ENCODE peak calls at places on chromosomes 2 and 18, in six cellular contexts. G, T, O, R, C and S are unnamed samples.

GRCh38 chr2:86284401-86284841 is 53.0 kb downstream of the REEP1 start:
- DNase-seq in R (no peak), T (no peak), G (peak), O (no peak), C (no peak), S (no peak)

GRCh38 chr18:10009321-10010144 is 95.7 kb downstream of the VAPA start:
- DNase-seq in T (no peak), C (no peak), O (no peak), R (no peak), G (no peak), S (no peak)

GRCh38 chr2:230777681-230778080 is 65.0 kb downstream of the CAB39 start:
- DNase-seq in O (no peak), C (no peak), G (no peak), T (no peak), R (no peak), S (peak)

GRCh38 chr18:39795350-39795749 is 2159.7 kb upstream of the PIK3C3 start:
- DNase-seq in T (no peak), O (no peak), G (no peak), C (no peak), R (no peak), S (no peak)

GRCh38 chr2:86044614-86045013 is 61.1 kb downstream of the POLR1A start:
- DNase-seq in C (no peak), R (peak), O (no peak), G (no peak), T (no peak), S (no peak)

GRCh38 chr2:27494284-27494943 is 586 bp downstream of the FNDC4 start:
- DNase-seq in C (peak), R (peak), G (peak), T (no peak), O (no peak), S (no peak)

GRCh38 chr2:73036779-73037165 is 34.7 kb downstream of the SFXN5 start:
- DNase-seq in O (no peak), C (no peak), G (no peak), T (no peak), R (no peak), S (no peak)

GRCh38 chr2:69685321-69686048 is 41.9 kb upstream of the AAK1 start:
- DNase-seq in R (no peak), C (peak), G (no peak), T (peak), O (no peak), S (no peak)

GRCh38 chr2:72924353-72925240 is 7.3 kb downstream of the EMX1 start:
- DNase-seq in R (no peak), O (no peak), T (no peak), G (no peak), C (no peak), S (no peak)

GRCh38 chr18:80183273-80184050 is 63.9 kb downstream of the PARD6G start:
- DNase-seq in G (no peak), R (no peak), C (no peak), T (no peak), O (no peak), S (no peak)

GRCh38 chr18:23355206-23355605 is 97.9 kb upstream of the RIOK3 start:
- DNase-seq in O (no peak), C (no peak), R (no peak), T (no peak), G (no peak), S (no peak)

GRCh38 chr2:212421571-212422334 is 116.8 kb downstream of the ERBB4 start:
- DNase-seq in C (peak), R (no peak), O (no peak), T (no peak), G (no peak), S (no peak)

GRCh38 chr2:55899881-55900280 is 23.7 kb downstream of the EFEMP1 start:
- DNase-seq in G (no peak), C (peak), R (no peak), T (no peak), O (no peak), S (no peak)

GRCh38 chr2:225334524-225334923 is 65.0 kb upstream of the NYAP2 start:
- DNase-seq in T (no peak), C (no peak), R (no peak), O (no peak), G (no peak), S (no peak)

GRCh38 chr2:56455642-56456041 is 271.9 kb downstream of the CCDC85A start:
- DNase-seq in G (no peak), C (no peak), T (no peak), R (no peak), O (no peak), S (no peak)

GRCh38 chr18:77935342-77935741 is 685.7 kb downstream of the GALR1 start:
- DNase-seq in C (no peak), O (no peak), G (no peak), T (no peak), R (no peak), S (no peak)

GRCh38 chr2:197939787-197940186 is 135.4 kb downstream of the PLCL1 start:
- DNase-seq in T (no peak), R (no peak), C (no peak), G (no peak), O (no peak), S (no peak)

GRCh38 chr18:45642238-45642637 is 27.0 kb downstream of the SLC14A2 start:
- DNase-seq in G (no peak), T (no peak), C (peak), R (no peak), O (no peak), S (no peak)

GRCh38 chr2:241064008-241064801 is 37.9 kb downstream of the MTERF4 start:
- DNase-seq in O (peak), T (peak), R (peak), G (no peak), C (peak), S (no peak)

GRCh38 chr2:71148506-71149063 is 18.2 kb downstream of the MPHOSPH10 start:
- DNase-seq in R (no peak), T (no peak), G (no peak), O (no peak), C (no peak), S (no peak)

GRCh38 chr18:10381951-10382350 is 72.5 kb upstream of the APCDD1 start:
- DNase-seq in R (no peak), O (no peak), T (no peak), C (peak), G (no peak), S (no peak)

GRCh38 chr2:230225486-230225885 is at the start of gene SP140:
- DNase-seq in R (peak), O (peak), T (no peak), G (peak), C (no peak), S (no peak)

GRCh38 chr18:6022089-6022444 is 126.7 kb upstream of the TMEM200C start:
- DNase-seq in R (no peak), O (no peak), G (no peak), T (no peak), C (no peak), S (no peak)

GRCh38 chr18:21146016-21146415 is 34.4 kb upstream of the ROCK1 start:
- DNase-seq in O (no peak), C (peak), T (no peak), R (no peak), G (no peak), S (no peak)

GRCh38 chr2:178315488-178315948 is 121.2 kb downstream of the OSBPL6 start:
- DNase-seq in C (no peak), T (no peak), G (no peak), O (no peak), R (no peak), S (no peak)

GRCh38 chr2:96409543-96410184 is 74.1 kb downstream of the NCAPH start:
- DNase-seq in O (no peak), R (no peak), C (no peak), G (peak), T (peak), S (no peak)

GRCh38 chr2:188974184-188974583 is at the start of gene COL3A1:
- DNase-seq in R (no peak), O (no peak), T (no peak), G (peak), C (peak), S (no peak)

GRCh38 chr2:201484805-201485204 is 33.3 kb downstream of the STRADB start:
- DNase-seq in O (no peak), G (no peak), C (peak), R (no peak), T (no peak), S (no peak)

GRCh38 chr18:4403836-4404235 is 51.3 kb downstream of the DLGAP1 start:
- DNase-seq in G (no peak), T (no peak), C (no peak), R (no peak), O (no peak), S (no peak)

GRCh38 chr18:24273596-24273995 is 124.0 kb downstream of the OSBPL1A start:
- DNase-seq in G (no peak), R (no peak), O (no peak), T (no peak), C (peak), S (no peak)

GRCh38 chr18:7394041-7394440 is 163.2 kb downstream of the LRRC30 start:
- DNase-seq in R (no peak), G (no peak), O (no peak), C (no peak), T (no peak), S (no peak)

GRCh38 chr2:80329491-80329890 is 24.9 kb upstream of the LRRTM1 start:
- DNase-seq in O (no peak), G (no peak), T (no peak), C (no peak), R (no peak), S (no peak)

GRCh38 chr18:10094154-10094553 is 180.3 kb downstream of the VAPA start:
- DNase-seq in R (no peak), G (no peak), T (no peak), O (no peak), C (peak), S (no peak)

GRCh38 chr18:49697757-49698595 is 115.4 kb downstream of the ACAA2 start:
- DNase-seq in R (no peak), C (peak), G (no peak), O (peak), T (no peak), S (no peak)

GRCh38 chr2:10190255-10190654 is 67.7 kb downstream of the RRM2 start:
- DNase-seq in R (no peak), T (no peak), C (no peak), G (no peak), O (no peak), S (no peak)

GRCh38 chr2:10186868-10187535 is 64.5 kb downstream of the RRM2 start:
- DNase-seq in O (no peak), T (no peak), C (no peak), G (no peak), R (no peak), S (no peak)

GRCh38 chr2:10188729-10189305 is 66.3 kb downstream of the RRM2 start:
- DNase-seq in G (no peak), O (no peak), T (no peak), C (no peak), R (no peak), S (no peak)

GRCh38 chr2:10187661-10188060 is 65.1 kb downstream of the RRM2 start:
- DNase-seq in T (no peak), C (no peak), G (no peak), O (no peak), R (no peak), S (no peak)

GRCh38 chr2:10188211-10188610 is 65.7 kb downstream of the RRM2 start:
- DNase-seq in R (no peak), G (no peak), C (peak), T (no peak), O (no peak), S (no peak)
- TF ChIP-seq CTCF in R (no peak), G (no peak), C (peak), T (no peak), O (no peak), S (no peak)

GRCh38 chr2:237894986-237895543 is 35.6 kb downstream of the RAMP1 start:
- DNase-seq in T (no peak), C (no peak), G (no peak), R (no peak), O (peak), S (no peak)

GRCh38 chr2:237895544-237896506 is 36.4 kb downstream of the RAMP1 start:
- DNase-seq in G (peak), T (peak), C (peak), R (peak), O (peak), S (no peak)

GRCh38 chr2:237896941-237897340 is 37.5 kb downstream of the RAMP1 start:
- DNase-seq in O (peak), T (no peak), G (no peak), R (no peak), C (no peak), S (no peak)

GRCh38 chr2:237894396-237894979 is 35.1 kb downstream of the RAMP1 start:
- DNase-seq in O (no peak), C (no peak), R (no peak), G (no peak), T (no peak), S (no peak)

DNA sequence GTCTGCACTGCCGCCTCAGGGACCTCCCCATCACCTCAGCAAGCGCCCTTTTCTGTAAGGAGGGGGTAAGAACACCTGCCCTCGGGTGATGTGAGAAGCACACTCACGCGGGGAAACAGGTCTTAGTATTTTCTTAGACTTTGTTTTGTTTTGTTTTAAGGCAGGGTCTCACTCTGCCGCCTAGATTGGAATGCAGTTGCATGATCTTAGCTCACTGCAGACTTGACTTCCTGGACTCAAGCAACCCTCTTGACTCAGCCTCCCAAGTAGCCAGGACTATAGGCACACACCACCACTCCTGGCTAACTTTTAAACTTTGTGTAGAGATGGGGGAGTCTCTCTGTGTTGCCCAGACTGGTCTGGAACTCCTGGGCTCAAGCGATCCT is 37.1 kb downstream of the RAMP1 start:
- DNase-seq in G (no peak), R (no peak), C (peak), O (no peak), T (no peak), S (no peak)
- H3K4me3 ChIP-seq in G (no peak), R (no peak), C (no peak), O (no peak), T (no peak), S (no peak)

DNA sequence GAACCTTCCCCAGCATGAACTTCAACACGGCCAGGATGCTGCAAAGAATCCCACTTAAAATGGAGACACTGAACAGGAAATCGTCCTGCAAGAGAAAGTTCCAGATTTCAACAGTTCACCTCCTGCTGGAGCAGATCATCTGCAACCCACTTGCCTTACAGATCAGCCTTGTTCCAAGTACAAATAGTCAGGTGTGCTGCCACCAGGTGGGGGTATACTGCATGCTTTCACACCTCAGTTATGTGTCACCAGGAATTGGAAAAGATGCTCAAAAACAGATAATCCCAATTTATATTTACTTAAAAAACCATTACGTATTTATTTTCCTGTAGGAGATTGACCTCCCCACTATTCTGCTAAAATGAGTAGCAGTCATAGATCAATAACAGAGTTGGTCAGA is 212.3 kb downstream of the MGAT5 start:
- DNase-seq in O (no peak), G (no peak), T (no peak), C (no peak), R (peak), S (no peak)
- TF ChIP-seq CTCF in O (no peak), G (no peak), T (no peak), C (no peak), R (no peak), S (peak)

DNA sequence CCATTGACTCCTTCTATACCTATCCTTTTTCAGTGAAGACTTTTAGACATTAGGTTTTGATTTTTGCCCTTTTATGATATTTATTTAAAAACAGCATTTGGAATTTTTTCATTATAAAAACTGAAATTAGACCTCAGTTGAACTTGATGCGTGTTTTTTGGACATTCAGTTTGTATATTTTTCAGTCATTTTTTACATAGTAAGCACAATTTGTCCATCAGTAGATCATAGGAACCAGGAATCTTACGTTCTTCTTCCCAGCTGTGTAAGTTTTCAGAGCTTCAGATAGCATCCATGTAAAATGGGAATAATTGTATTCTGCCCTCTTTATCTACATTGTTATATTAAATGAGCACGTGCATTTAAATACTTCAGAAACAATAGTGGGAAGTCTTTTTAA is 109.1 kb downstream of the WDSUB1 start:
- DNase-seq in T (no peak), R (no peak), C (no peak), O (no peak), G (no peak), S (no peak)
- H3K4me3 ChIP-seq in T (no peak), R (no peak), C (no peak), O (no peak), G (no peak), S (no peak)

DNA sequence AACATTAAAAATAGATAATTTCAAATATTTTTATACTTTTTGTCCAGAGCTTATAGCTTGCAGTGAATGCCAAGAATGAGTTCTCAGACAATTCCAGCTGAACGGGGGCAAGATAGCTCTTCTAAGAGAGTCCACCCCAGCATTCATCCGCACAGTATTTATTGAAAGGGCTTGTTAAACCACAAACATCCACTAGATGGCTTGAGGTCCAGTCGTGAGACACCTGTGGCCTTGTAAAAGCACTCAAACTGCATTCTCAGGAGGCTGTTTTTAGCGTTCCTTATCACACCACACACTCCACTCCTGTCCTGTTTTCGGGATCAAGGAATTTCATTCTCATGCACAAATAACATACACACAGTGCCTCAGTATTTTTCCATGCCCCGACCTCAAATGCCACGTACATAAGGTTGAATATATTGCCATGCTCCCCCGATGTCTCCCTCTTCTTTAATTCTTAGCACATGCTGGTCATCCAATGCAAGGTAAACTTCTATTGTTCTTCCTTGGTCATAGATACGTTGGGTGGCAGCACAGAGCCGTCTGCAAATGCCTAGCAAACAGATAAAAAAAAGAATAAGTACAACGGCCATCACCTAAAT is 47.4 kb downstream of the DNAJC10 start:
- DNase-seq in O (no peak), G (peak), C (peak), T (peak), R (no peak), S (no peak)
- TF ChIP-seq CTCF in O (peak), G (peak), C (peak), T (no peak), R (peak), S (peak)

GRCh38 chr2:127498386-127498785 is 27.9 kb downstream of the IWS1 start:
- DNase-seq in C (peak), O (no peak), R (no peak), G (no peak), T (no peak), S (no peak)
- H3K4me3 ChIP-seq in C (no peak), O (no peak), R (no peak), G (no peak), T (no peak), S (no peak)

DNA sequence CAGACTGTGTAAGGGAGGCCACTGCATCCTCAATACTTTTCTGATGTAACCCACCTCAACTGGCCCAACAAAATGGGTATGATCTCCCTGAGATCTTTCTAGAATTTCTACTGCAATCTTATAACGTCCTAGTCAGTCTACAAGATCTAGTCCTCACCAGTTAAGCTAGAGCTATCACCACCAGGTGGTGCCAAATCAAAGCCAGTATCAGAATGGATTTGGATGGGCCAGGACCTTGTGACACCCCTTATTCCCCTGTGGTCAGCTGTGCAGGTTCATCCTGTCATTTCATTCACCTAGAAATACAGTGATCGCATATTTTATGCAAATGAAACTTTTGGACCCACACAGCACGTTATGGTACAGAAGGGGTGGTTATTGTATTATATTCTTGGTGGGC is 90.3 kb downstream of the OLA1 start:
- DNase-seq in C (peak), O (no peak), R (no peak), G (peak), T (no peak), S (no peak)
- TF ChIP-seq CTCF in C (peak), O (peak), R (no peak), G (peak), T (peak), S (peak)

GRCh38 chr2:54595999-54596903 is 127.2 kb upstream of the EML6 start:
- DNase-seq in C (no peak), G (peak), T (no peak), R (peak), O (no peak), S (no peak)
- H3K4me3 ChIP-seq in C (no peak), G (no peak), T (no peak), R (no peak), O (no peak), S (no peak)